ENCODE peak calls at places on chromosome 1, in five cellular contexts. One of them, this sample, is unnamed.

GRCh38 chr1:216596298-216596947 is 126.8 kb downstream of the ESRRG start:
- DNase-seq in PC-3: no peak
- DNase-seq in SK-N-SH: peak
- DNase-seq in HCT116: no peak
- DNase-seq in MM.1S: no peak
- DNase-seq in this sample: peak

GRCh38 chr1:214550339-214551051 is 907 bp downstream of the PTPN14 start:
- DNase-seq in PC-3: peak
- DNase-seq in SK-N-SH: peak
- DNase-seq in HCT116: no peak
- DNase-seq in MM.1S: no peak
- DNase-seq in this sample: peak

GRCh38 chr1:246583448-246584185 is 17.4 kb downstream of the CNST start:
- DNase-seq in PC-3: no peak
- DNase-seq in SK-N-SH: no peak
- DNase-seq in HCT116: no peak
- DNase-seq in MM.1S: no peak
- DNase-seq in this sample: no peak

GRCh38 chr1:184838374-184838995 is 83.8 kb upstream of the EDEM3 start:
- DNase-seq in PC-3: peak
- DNase-seq in SK-N-SH: peak
- DNase-seq in HCT116: no peak
- DNase-seq in MM.1S: no peak
- DNase-seq in this sample: no peak

GRCh38 chr1:233412812-233413211 is 85.3 kb downstream of the MAP3K21 start:
- DNase-seq in PC-3: peak
- DNase-seq in SK-N-SH: no peak
- DNase-seq in HCT116: no peak
- DNase-seq in MM.1S: no peak
- DNase-seq in this sample: no peak

GRCh38 chr1:183043872-183044859 is 20.9 kb downstream of the LAMC1 start:
- DNase-seq in PC-3: peak
- DNase-seq in SK-N-SH: no peak
- DNase-seq in HCT116: no peak
- DNase-seq in MM.1S: no peak
- DNase-seq in this sample: no peak

GRCh38 chr1:160095382-160096105 is 2.9 kb downstream of the IGSF8 start:
- DNase-seq in PC-3: no peak
- DNase-seq in SK-N-SH: no peak
- DNase-seq in HCT116: no peak
- DNase-seq in MM.1S: no peak
- DNase-seq in this sample: peak

GRCh38 chr1:101742513-101742912 is 254.2 kb downstream of the OLFM3 start:
- DNase-seq in PC-3: no peak
- DNase-seq in SK-N-SH: no peak
- DNase-seq in HCT116: no peak
- DNase-seq in MM.1S: no peak
- DNase-seq in this sample: no peak

GRCh38 chr1:243234978-243235657 is 20.0 kb downstream of the CEP170 start:
- DNase-seq in PC-3: no peak
- DNase-seq in SK-N-SH: no peak
- DNase-seq in HCT116: no peak
- DNase-seq in MM.1S: no peak
- DNase-seq in this sample: no peak

GRCh38 chr1:43861337-43861736 is 72.3 kb upstream of the ARTN start:
- DNase-seq in PC-3: peak
- DNase-seq in SK-N-SH: no peak
- DNase-seq in HCT116: no peak
- DNase-seq in MM.1S: no peak
- DNase-seq in this sample: no peak

GRCh38 chr1:235336903-235337302 is 8.5 kb downstream of the GGPS1 start:
- DNase-seq in PC-3: no peak
- DNase-seq in SK-N-SH: no peak
- DNase-seq in HCT116: no peak
- DNase-seq in MM.1S: peak
- DNase-seq in this sample: no peak

GRCh38 chr1:227416156-227416865 is 98.0 kb upstream of the CDC42BPA start:
- DNase-seq in PC-3: no peak
- DNase-seq in SK-N-SH: no peak
- DNase-seq in HCT116: no peak
- DNase-seq in MM.1S: no peak
- DNase-seq in this sample: no peak

GRCh38 chr1:239982762-239983161 is 108.9 kb upstream of the FMN2 start:
- DNase-seq in PC-3: no peak
- DNase-seq in SK-N-SH: no peak
- DNase-seq in HCT116: no peak
- DNase-seq in MM.1S: no peak
- DNase-seq in this sample: no peak

GRCh38 chr1:220815409-220815808 is 28.7 kb downstream of the MTARC1 start:
- DNase-seq in PC-3: no peak
- DNase-seq in SK-N-SH: no peak
- DNase-seq in HCT116: no peak
- DNase-seq in MM.1S: no peak
- DNase-seq in this sample: no peak
- H3K9ac ChIP-seq in PC-3: no peak
- H3K9ac ChIP-seq in SK-N-SH: no peak
- H3K9ac ChIP-seq in HCT116: no peak
- H3K9ac ChIP-seq in MM.1S: no peak
- H3K9ac ChIP-seq in this sample: no peak

GRCh38 chr1:189429610-189430009 is 1048.1 kb downstream of the BRINP3 start:
- DNase-seq in PC-3: peak
- DNase-seq in SK-N-SH: peak
- DNase-seq in HCT116: peak
- DNase-seq in MM.1S: peak
- DNase-seq in this sample: peak
- TF ChIP-seq CTCF in PC-3: peak
- TF ChIP-seq CTCF in SK-N-SH: peak
- TF ChIP-seq CTCF in HCT116: peak
- TF ChIP-seq CTCF in MM.1S: peak
- TF ChIP-seq CTCF in this sample: peak

DNA sequence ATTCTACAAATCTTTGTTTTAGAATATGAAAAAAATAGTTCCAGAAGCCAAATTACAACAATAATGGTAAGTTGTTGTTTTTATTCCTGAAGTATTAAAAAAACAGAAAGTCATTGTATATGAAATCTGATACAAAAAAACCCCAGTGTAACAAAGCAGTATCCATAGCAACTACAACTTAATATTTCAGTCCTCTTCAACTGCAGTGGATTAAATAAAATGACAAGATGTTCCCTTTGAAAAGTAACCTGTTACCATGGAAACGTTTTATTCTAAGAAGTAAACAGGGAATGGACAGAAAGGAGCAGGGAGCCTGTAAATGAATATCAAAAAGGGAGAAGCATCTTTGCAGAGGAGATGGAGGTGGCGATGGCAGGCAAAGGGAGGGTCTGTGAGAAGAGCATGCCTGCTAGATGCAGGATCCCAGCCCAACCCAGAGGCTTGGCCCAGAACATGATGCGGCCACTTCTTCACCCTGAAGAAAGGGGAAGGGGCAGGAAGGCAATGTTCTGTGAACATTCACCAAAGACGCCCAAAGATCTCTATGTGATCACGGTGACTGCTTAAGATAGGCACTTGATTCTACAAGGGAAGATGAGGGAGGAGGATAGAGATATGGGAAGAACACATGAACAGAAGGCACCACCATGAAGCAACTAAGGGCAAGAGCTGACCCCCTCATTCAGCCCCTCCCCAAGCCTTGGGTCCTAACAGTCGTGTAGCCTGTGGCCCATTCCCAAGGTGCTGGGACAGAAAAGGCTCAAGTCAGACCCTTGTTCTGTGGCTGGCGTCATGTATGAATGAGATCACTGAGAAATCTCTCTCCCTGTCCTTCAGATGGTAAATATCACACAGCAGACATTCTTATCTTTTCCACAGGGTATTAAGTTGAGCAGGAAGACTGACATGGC is 199.9 kb downstream of the SLC45A1 start:
- DNase-seq in PC-3: no peak
- DNase-seq in SK-N-SH: no peak
- DNase-seq in HCT116: no peak
- DNase-seq in MM.1S: no peak
- DNase-seq in this sample: no peak
- TF ChIP-seq EZH2phosphoT487 in PC-3: no peak
- TF ChIP-seq EZH2phosphoT487 in SK-N-SH: no peak
- TF ChIP-seq EZH2phosphoT487 in HCT116: no peak
- TF ChIP-seq EZH2phosphoT487 in MM.1S: no peak
- TF ChIP-seq EZH2phosphoT487 in this sample: no peak

GRCh38 chr1:16161717-16162116 is 5.8 kb upstream of the EPHA2 start:
- DNase-seq in PC-3: no peak
- DNase-seq in SK-N-SH: no peak
- DNase-seq in HCT116: no peak
- DNase-seq in MM.1S: no peak
- DNase-seq in this sample: no peak
- H3K9ac ChIP-seq in PC-3: no peak
- H3K9ac ChIP-seq in SK-N-SH: no peak
- H3K9ac ChIP-seq in HCT116: peak
- H3K9ac ChIP-seq in MM.1S: no peak
- H3K9ac ChIP-seq in this sample: no peak

DNA sequence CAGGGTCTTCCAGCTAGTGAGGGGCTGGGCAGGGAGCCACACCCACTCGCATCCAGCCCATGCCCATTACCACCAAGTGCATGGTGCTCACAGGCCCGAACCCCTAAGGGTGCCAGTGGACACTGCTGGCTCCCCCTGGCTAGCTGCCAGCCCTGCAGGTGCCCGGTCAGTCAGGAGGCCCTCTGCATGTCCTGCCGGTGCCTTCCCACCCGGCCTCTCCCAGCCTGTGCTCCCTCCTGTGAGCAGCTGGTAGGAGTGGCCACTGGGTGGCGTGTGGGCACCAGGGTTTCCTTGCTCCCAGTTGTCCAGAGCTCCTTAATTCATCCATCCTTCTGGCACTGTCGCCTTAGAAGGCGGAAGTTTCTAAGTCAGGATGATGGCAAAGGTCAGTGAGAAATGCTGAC is 33.4 kb downstream of the QSOX1 start:
- DNase-seq in PC-3: peak
- DNase-seq in SK-N-SH: peak
- DNase-seq in HCT116: no peak
- DNase-seq in MM.1S: peak
- DNase-seq in this sample: peak
- TF ChIP-seq CTCF in PC-3: peak
- TF ChIP-seq CTCF in SK-N-SH: peak
- TF ChIP-seq CTCF in HCT116: peak
- TF ChIP-seq CTCF in MM.1S: peak
- TF ChIP-seq CTCF in this sample: peak

DNA sequence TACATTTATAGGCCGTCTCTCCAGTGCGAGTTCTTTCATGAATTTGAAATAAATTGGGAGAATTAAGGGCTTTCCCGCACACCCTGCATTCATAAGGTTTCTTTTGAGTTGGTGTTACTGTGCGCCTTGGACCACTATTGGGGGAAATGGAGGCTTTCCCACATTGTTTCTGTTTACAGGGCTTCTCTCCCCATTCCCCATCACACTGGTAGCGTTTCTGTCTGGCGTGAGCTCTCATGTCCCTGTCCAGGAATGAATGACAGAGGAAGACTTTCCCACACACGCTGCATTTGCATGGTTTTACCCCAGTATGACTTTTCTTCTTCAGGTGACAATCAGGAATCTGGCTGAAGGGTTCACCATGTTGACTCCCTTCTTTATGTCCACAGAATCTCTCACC is 65.0 kb downstream of the UCHL5 start:
- DNase-seq in PC-3: no peak
- DNase-seq in SK-N-SH: no peak
- DNase-seq in HCT116: no peak
- DNase-seq in MM.1S: no peak
- DNase-seq in this sample: no peak
- TF ChIP-seq EZH2phosphoT487 in PC-3: no peak
- TF ChIP-seq EZH2phosphoT487 in SK-N-SH: no peak
- TF ChIP-seq EZH2phosphoT487 in HCT116: no peak
- TF ChIP-seq EZH2phosphoT487 in MM.1S: no peak
- TF ChIP-seq EZH2phosphoT487 in this sample: no peak

GRCh38 chr1:167545349-167545748 is 8.2 kb downstream of the CREG1 start:
- DNase-seq in PC-3: no peak
- DNase-seq in SK-N-SH: no peak
- DNase-seq in HCT116: no peak
- DNase-seq in MM.1S: no peak
- DNase-seq in this sample: no peak

GRCh38 chr1:167551359-167551758 is 2.2 kb downstream of the CREG1 start:
- DNase-seq in PC-3: no peak
- DNase-seq in SK-N-SH: no peak
- DNase-seq in HCT116: no peak
- DNase-seq in MM.1S: no peak
- DNase-seq in this sample: no peak

GRCh38 chr1:167544447-167544846 is 9.1 kb downstream of the CREG1 start:
- DNase-seq in PC-3: peak
- DNase-seq in SK-N-SH: no peak
- DNase-seq in HCT116: no peak
- DNase-seq in MM.1S: no peak
- DNase-seq in this sample: no peak

GRCh38 chr1:167546935-167547334 is 6.6 kb downstream of the CREG1 start:
- DNase-seq in PC-3: no peak
- DNase-seq in SK-N-SH: no peak
- DNase-seq in HCT116: no peak
- DNase-seq in MM.1S: no peak
- DNase-seq in this sample: no peak

DNA sequence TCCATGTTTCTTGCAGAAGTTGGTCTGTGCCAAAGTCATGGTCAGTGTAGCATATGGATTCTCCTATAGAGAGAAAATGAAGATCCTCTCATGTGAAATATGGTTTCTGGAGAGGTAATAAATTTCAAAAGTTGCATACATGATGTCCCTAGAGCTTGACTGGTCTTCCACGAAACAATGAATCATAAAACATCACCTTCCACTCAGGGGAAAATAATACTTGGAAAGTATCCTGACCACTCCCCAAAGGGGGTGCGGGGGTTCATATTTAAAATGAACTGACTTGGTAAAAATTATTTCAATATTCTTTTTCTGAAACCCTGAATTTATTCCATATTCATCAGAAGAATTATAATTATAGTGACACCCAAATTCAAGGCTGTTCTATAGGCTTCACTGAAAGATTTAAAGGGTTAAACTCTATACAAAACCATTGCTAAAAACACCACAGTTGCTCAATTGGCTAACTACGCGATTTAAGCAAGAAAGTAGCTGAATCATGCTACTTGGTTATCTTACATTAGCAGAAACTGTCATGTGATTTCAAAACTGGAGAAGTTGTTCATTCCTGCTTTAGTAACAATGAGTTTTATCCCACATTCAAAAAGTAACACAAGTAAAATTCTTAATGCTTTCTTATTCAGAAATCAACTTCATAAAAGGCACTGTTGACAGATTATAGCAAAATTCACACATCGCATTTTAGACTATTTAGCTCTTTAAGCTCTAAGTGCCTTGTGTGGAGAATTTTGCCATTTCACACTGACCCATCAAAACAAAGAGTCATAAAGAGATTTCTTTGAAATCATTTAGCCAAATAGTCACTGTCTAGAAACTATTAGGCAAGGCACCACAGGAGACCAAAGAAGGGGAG is 5.3 kb downstream of the CREG1 start:
- DNase-seq in PC-3: no peak
- DNase-seq in SK-N-SH: no peak
- DNase-seq in HCT116: no peak
- DNase-seq in MM.1S: no peak
- DNase-seq in this sample: no peak
- H3K9ac ChIP-seq in PC-3: no peak
- H3K9ac ChIP-seq in SK-N-SH: no peak
- H3K9ac ChIP-seq in HCT116: no peak
- H3K9ac ChIP-seq in MM.1S: no peak
- H3K9ac ChIP-seq in this sample: no peak

This sample was measured in neural progenitor cell.